ENCODE peak calls at places on chromosomes 16 and 17, in seven cellular contexts. One of them, this sample, is unnamed.

GRCh38 chr17:42518755-42519545 is 17.1 kb upstream of the NAGLU start:
- DNase-seq in posterior vena cava: peak; percentile 84
- DNase-seq in activated naive CD4-positive, alpha-beta T cell: no peak
- DNase-seq in GM12892: no peak
- DNase-seq in stimulated activated CD8-positive, alpha-beta memory T cell treated with anti-CD3 and anti-CD28 coated beads, Interleukin-4, amount 100 ng/mL, for 24 hours: no peak
- DNase-seq in A549: peak; percentile 84
- DNase-seq in stimulated activated effector memory CD8-positive, alpha-beta T cell treated with anti-CD3 and anti-CD28 coated beads, Interleukin-12 subunit alpha, Interleukin-12 subunit beta, amount 100 ng/mL, for 72 hours: no peak
- DNase-seq in this sample: no peak

GRCh38 chr17:37225458-37225857 is 150.3 kb upstream of the C17orf78 start:
- DNase-seq in posterior vena cava: no peak
- DNase-seq in activated naive CD4-positive, alpha-beta T cell: no peak
- DNase-seq in GM12892: no peak
- DNase-seq in stimulated activated CD8-positive, alpha-beta memory T cell treated with anti-CD3 and anti-CD28 coated beads, Interleukin-4, amount 100 ng/mL, for 24 hours: no peak
- DNase-seq in A549: no peak
- DNase-seq in stimulated activated effector memory CD8-positive, alpha-beta T cell treated with anti-CD3 and anti-CD28 coated beads, Interleukin-12 subunit alpha, Interleukin-12 subunit beta, amount 100 ng/mL, for 72 hours: no peak
- DNase-seq in this sample: no peak

GRCh38 chr16:85641776-85642176 is 28.7 kb downstream of the GSE1 start:
- DNase-seq in posterior vena cava: peak; percentile 88
- DNase-seq in activated naive CD4-positive, alpha-beta T cell: no peak
- DNase-seq in GM12892: no peak
- DNase-seq in stimulated activated CD8-positive, alpha-beta memory T cell treated with anti-CD3 and anti-CD28 coated beads, Interleukin-4, amount 100 ng/mL, for 24 hours: no peak
- DNase-seq in A549: peak; percentile 35
- DNase-seq in stimulated activated effector memory CD8-positive, alpha-beta T cell treated with anti-CD3 and anti-CD28 coated beads, Interleukin-12 subunit alpha, Interleukin-12 subunit beta, amount 100 ng/mL, for 72 hours: no peak
- DNase-seq in this sample: no peak

GRCh38 chr16:68223072-68223471 is 12.9 kb downstream of the ESRP2 start:
- DNase-seq in posterior vena cava: no peak
- DNase-seq in activated naive CD4-positive, alpha-beta T cell: no peak
- DNase-seq in GM12892: no peak
- DNase-seq in stimulated activated CD8-positive, alpha-beta memory T cell treated with anti-CD3 and anti-CD28 coated beads, Interleukin-4, amount 100 ng/mL, for 24 hours: no peak
- DNase-seq in A549: no peak
- DNase-seq in stimulated activated effector memory CD8-positive, alpha-beta T cell treated with anti-CD3 and anti-CD28 coated beads, Interleukin-12 subunit alpha, Interleukin-12 subunit beta, amount 100 ng/mL, for 72 hours: no peak
- DNase-seq in this sample: no peak

GRCh38 chr17:17824119-17824779 is 12.5 kb downstream of the SREBF1 start:
- DNase-seq in posterior vena cava: no peak
- DNase-seq in activated naive CD4-positive, alpha-beta T cell: no peak
- DNase-seq in GM12892: no peak
- DNase-seq in stimulated activated CD8-positive, alpha-beta memory T cell treated with anti-CD3 and anti-CD28 coated beads, Interleukin-4, amount 100 ng/mL, for 24 hours: no peak
- DNase-seq in A549: peak; percentile 48
- DNase-seq in stimulated activated effector memory CD8-positive, alpha-beta T cell treated with anti-CD3 and anti-CD28 coated beads, Interleukin-12 subunit alpha, Interleukin-12 subunit beta, amount 100 ng/mL, for 72 hours: no peak
- DNase-seq in this sample: no peak

GRCh38 chr17:63498621-63499195 is 21.8 kb downstream of the ACE start:
- DNase-seq in posterior vena cava: no peak
- DNase-seq in activated naive CD4-positive, alpha-beta T cell: no peak
- DNase-seq in GM12892: no peak
- DNase-seq in stimulated activated CD8-positive, alpha-beta memory T cell treated with anti-CD3 and anti-CD28 coated beads, Interleukin-4, amount 100 ng/mL, for 24 hours: no peak
- DNase-seq in A549: no peak
- DNase-seq in stimulated activated effector memory CD8-positive, alpha-beta T cell treated with anti-CD3 and anti-CD28 coated beads, Interleukin-12 subunit alpha, Interleukin-12 subunit beta, amount 100 ng/mL, for 72 hours: no peak
- DNase-seq in this sample: no peak

GRCh38 chr17:279776-280175 is 72.8 kb downstream of the RPH3AL start:
- DNase-seq in posterior vena cava: no peak
- DNase-seq in activated naive CD4-positive, alpha-beta T cell: no peak
- DNase-seq in GM12892: no peak
- DNase-seq in stimulated activated CD8-positive, alpha-beta memory T cell treated with anti-CD3 and anti-CD28 coated beads, Interleukin-4, amount 100 ng/mL, for 24 hours: no peak
- DNase-seq in A549: no peak
- DNase-seq in stimulated activated effector memory CD8-positive, alpha-beta T cell treated with anti-CD3 and anti-CD28 coated beads, Interleukin-12 subunit alpha, Interleukin-12 subunit beta, amount 100 ng/mL, for 72 hours: no peak
- DNase-seq in this sample: no peak

GRCh38 chr17:47678196-47678595 is 15.8 kb upstream of the TBKBP1 start:
- DNase-seq in posterior vena cava: no peak
- DNase-seq in activated naive CD4-positive, alpha-beta T cell: no peak
- DNase-seq in GM12892: no peak
- DNase-seq in stimulated activated CD8-positive, alpha-beta memory T cell treated with anti-CD3 and anti-CD28 coated beads, Interleukin-4, amount 100 ng/mL, for 24 hours: no peak
- DNase-seq in A549: no peak
- DNase-seq in stimulated activated effector memory CD8-positive, alpha-beta T cell treated with anti-CD3 and anti-CD28 coated beads, Interleukin-12 subunit alpha, Interleukin-12 subunit beta, amount 100 ng/mL, for 72 hours: no peak
- DNase-seq in this sample: no peak

GRCh38 chr16:75943705-75944514 is 217.6 kb upstream of the CPHXL start:
- DNase-seq in posterior vena cava: no peak
- DNase-seq in activated naive CD4-positive, alpha-beta T cell: no peak
- DNase-seq in GM12892: no peak
- DNase-seq in stimulated activated CD8-positive, alpha-beta memory T cell treated with anti-CD3 and anti-CD28 coated beads, Interleukin-4, amount 100 ng/mL, for 24 hours: no peak
- DNase-seq in A549: no peak
- DNase-seq in stimulated activated effector memory CD8-positive, alpha-beta T cell treated with anti-CD3 and anti-CD28 coated beads, Interleukin-12 subunit alpha, Interleukin-12 subunit beta, amount 100 ng/mL, for 72 hours: no peak
- DNase-seq in this sample: no peak

GRCh38 chr16:85350973-85351372 is 238.7 kb upstream of the CIBAR2 start:
- DNase-seq in posterior vena cava: no peak
- DNase-seq in activated naive CD4-positive, alpha-beta T cell: no peak
- DNase-seq in GM12892: no peak
- DNase-seq in stimulated activated CD8-positive, alpha-beta memory T cell treated with anti-CD3 and anti-CD28 coated beads, Interleukin-4, amount 100 ng/mL, for 24 hours: no peak
- DNase-seq in A549: peak; percentile 89
- DNase-seq in stimulated activated effector memory CD8-positive, alpha-beta T cell treated with anti-CD3 and anti-CD28 coated beads, Interleukin-12 subunit alpha, Interleukin-12 subunit beta, amount 100 ng/mL, for 72 hours: no peak
- DNase-seq in this sample: no peak

GRCh38 chr17:75876190-75876937 is 2.0 kb downstream of the TRIM47 start:
- DNase-seq in posterior vena cava: no peak
- DNase-seq in activated naive CD4-positive, alpha-beta T cell: peak; percentile 56
- DNase-seq in GM12892: no peak
- DNase-seq in stimulated activated CD8-positive, alpha-beta memory T cell treated with anti-CD3 and anti-CD28 coated beads, Interleukin-4, amount 100 ng/mL, for 24 hours: peak; percentile 47
- DNase-seq in A549: peak; percentile 74
- DNase-seq in stimulated activated effector memory CD8-positive, alpha-beta T cell treated with anti-CD3 and anti-CD28 coated beads, Interleukin-12 subunit alpha, Interleukin-12 subunit beta, amount 100 ng/mL, for 72 hours: peak; percentile 34
- DNase-seq in this sample: no peak

GRCh38 chr17:33922971-33923370 is 332.1 kb upstream of the CCL2 start:
- DNase-seq in posterior vena cava: no peak
- DNase-seq in activated naive CD4-positive, alpha-beta T cell: no peak
- DNase-seq in GM12892: no peak
- DNase-seq in stimulated activated CD8-positive, alpha-beta memory T cell treated with anti-CD3 and anti-CD28 coated beads, Interleukin-4, amount 100 ng/mL, for 24 hours: no peak
- DNase-seq in A549: no peak
- DNase-seq in stimulated activated effector memory CD8-positive, alpha-beta T cell treated with anti-CD3 and anti-CD28 coated beads, Interleukin-12 subunit alpha, Interleukin-12 subunit beta, amount 100 ng/mL, for 72 hours: no peak
- DNase-seq in this sample: no peak

GRCh38 chr17:50830994-50831393 is 4.4 kb upstream of the WFIKKN2 start:
- DNase-seq in posterior vena cava: no peak
- DNase-seq in activated naive CD4-positive, alpha-beta T cell: no peak
- DNase-seq in GM12892: no peak
- DNase-seq in stimulated activated CD8-positive, alpha-beta memory T cell treated with anti-CD3 and anti-CD28 coated beads, Interleukin-4, amount 100 ng/mL, for 24 hours: no peak
- DNase-seq in A549: no peak
- DNase-seq in stimulated activated effector memory CD8-positive, alpha-beta T cell treated with anti-CD3 and anti-CD28 coated beads, Interleukin-12 subunit alpha, Interleukin-12 subunit beta, amount 100 ng/mL, for 72 hours: no peak
- DNase-seq in this sample: no peak

GRCh38 chr16:56288019-56288418 is 96.7 kb downstream of the GNAO1 start:
- DNase-seq in posterior vena cava: peak; percentile 55
- DNase-seq in activated naive CD4-positive, alpha-beta T cell: no peak
- DNase-seq in GM12892: no peak
- DNase-seq in stimulated activated CD8-positive, alpha-beta memory T cell treated with anti-CD3 and anti-CD28 coated beads, Interleukin-4, amount 100 ng/mL, for 24 hours: no peak
- DNase-seq in A549: no peak
- DNase-seq in stimulated activated effector memory CD8-positive, alpha-beta T cell treated with anti-CD3 and anti-CD28 coated beads, Interleukin-12 subunit alpha, Interleukin-12 subunit beta, amount 100 ng/mL, for 72 hours: no peak
- DNase-seq in this sample: no peak

GRCh38 chr16:2825049-2825742 is 4.9 kb upstream of the ZG16B start:
- DNase-seq in posterior vena cava: peak; percentile 55
- DNase-seq in activated naive CD4-positive, alpha-beta T cell: no peak
- DNase-seq in GM12892: no peak
- DNase-seq in stimulated activated CD8-positive, alpha-beta memory T cell treated with anti-CD3 and anti-CD28 coated beads, Interleukin-4, amount 100 ng/mL, for 24 hours: no peak
- DNase-seq in A549: no peak
- DNase-seq in stimulated activated effector memory CD8-positive, alpha-beta T cell treated with anti-CD3 and anti-CD28 coated beads, Interleukin-12 subunit alpha, Interleukin-12 subunit beta, amount 100 ng/mL, for 72 hours: no peak
- DNase-seq in this sample: no peak

GRCh38 chr16:47851026-47851610 is 304.7 kb downstream of the ABCC12 start:
- DNase-seq in posterior vena cava: no peak
- DNase-seq in activated naive CD4-positive, alpha-beta T cell: no peak
- DNase-seq in GM12892: no peak
- DNase-seq in stimulated activated CD8-positive, alpha-beta memory T cell treated with anti-CD3 and anti-CD28 coated beads, Interleukin-4, amount 100 ng/mL, for 24 hours: no peak
- DNase-seq in A549: no peak
- DNase-seq in stimulated activated effector memory CD8-positive, alpha-beta T cell treated with anti-CD3 and anti-CD28 coated beads, Interleukin-12 subunit alpha, Interleukin-12 subunit beta, amount 100 ng/mL, for 72 hours: no peak
- DNase-seq in this sample: no peak

This sample was measured in omental fat pad.